ENCODE peak calls at places on chromosomes 16 and 17, in ten cellular contexts. Q is T-helper 1 cell, G is GM20000, C is H1, F is Calu3, M is fibroblast of pulmonary artery, L is KBM-7, N is anterior cingulate cortex, I is keratinocyte, A is pons. E is an unnamed sample.

GRCh38 chr16:68069511-68070248 is 15.5 kb upstream of the NFATC3 start:
- DNase-seq in A (no peak), N (no peak), M (no peak), Q (no peak), L (peak; percentile 38), F (no peak), G (no peak), I (no peak), C (peak; percentile 24), E (no peak)

GRCh38 chr17:70905796-70906195 is 736.5 kb downstream of the KCNJ2 start:
- DNase-seq in G (no peak), I (no peak), Q (no peak), L (peak; percentile 3), M (peak; percentile 100), F (peak; percentile 8), N (no peak), C (no peak), A (peak; percentile 37), E (no peak)

GRCh38 chr16:89120921-89121351 is 27.3 kb downstream of the ACSF3 start:
- DNase-seq in Q (no peak), A (no peak), I (no peak), M (no peak), F (no peak), L (no peak), C (no peak), G (no peak), N (no peak), E (no peak)

GRCh38 chr17:41520821-41521521 is 2.3 kb upstream of the KRT15 start:
- DNase-seq in N (no peak), C (no peak), F (peak; percentile 70), G (no peak), A (no peak), M (no peak), I (no peak), L (no peak), Q (no peak), E (no peak)

GRCh38 chr17:73546770-73547345 is 97.4 kb downstream of the SDK2 start:
- DNase-seq in Q (no peak), M (no peak), A (no peak), N (no peak), L (peak; percentile 81), C (peak; percentile 72), F (peak; percentile 57), I (peak; percentile 45), G (peak; percentile 45), E (no peak)

GRCh38 chr16:52528393-52529080 is 18.4 kb downstream of the TOX3 start:
- DNase-seq in G (no peak), F (peak; percentile 39), N (no peak), M (no peak), L (no peak), Q (no peak), A (no peak), C (no peak), I (no peak), E (no peak)

GRCh38 chr17:43396491-43397060 is 2.2 kb upstream of the ARL4D start:
- DNase-seq in A (no peak), L (no peak), I (no peak), G (no peak), M (no peak), F (no peak), N (no peak), Q (no peak), C (no peak), E (no peak)

GRCh38 chr17:56948491-56948890 is 12.4 kb downstream of the COIL start:
- DNase-seq in M (no peak), N (no peak), A (no peak), L (no peak), F (no peak), Q (no peak), C (no peak), I (no peak), G (no peak), E (no peak)

GRCh38 chr16:30821891-30822290 is 34.9 kb upstream of the ZNF629 start:
- DNase-seq in A (no peak), C (no peak), N (no peak), F (no peak), I (no peak), Q (no peak), M (no peak), L (no peak), G (no peak), E (no peak)

GRCh38 chr16:75471723-75472634 is 7.5 kb upstream of the TMEM170A start:
- DNase-seq in G (peak; percentile 84), I (no peak), F (peak; percentile 64), C (no peak), Q (no peak), M (peak; percentile 77), A (peak; percentile 86), N (peak; percentile 63), L (peak; percentile 66), E (peak; percentile 9)

GRCh38 chr16:79988089-79988488 is 387.6 kb upstream of the MAF start:
- DNase-seq in I (no peak), N (no peak), C (no peak), M (no peak), G (no peak), Q (no peak), L (no peak), A (no peak), F (no peak), E (no peak)

GRCh38 chr17:50206604-50207293 is 5.3 kb upstream of the COL1A1 start:
- DNase-seq in C (peak; percentile 83), M (peak; percentile 45), L (no peak), I (no peak), Q (no peak), G (no peak), A (no peak), N (no peak), F (peak; percentile 46), E (no peak)

E was measured in nucleus accumbens.